ENCODE peak calls at places on chromosome 1, in five cellular contexts. U is K562, I is GM23248, F is right cardiac atrium, M is left ventricle myocardium inferior. G is an unnamed sample.

GRCh38 chr1:236288620-236288976 is 6.8 kb upstream of the ERO1B start:
- DNase-seq in F (no peak), U (no peak), I (no peak), M (no peak), G (no peak)

GRCh38 chr1:76269175-76269574 is 194.6 kb downstream of the ST6GALNAC3 start:
- DNase-seq in U (no peak), I (peak; percentile 79), F (no peak), M (no peak), G (peak; percentile 84)

GRCh38 chr1:153577624-153578051 is 12.0 kb upstream of the S100A2 start:
- DNase-seq in I (no peak), F (peak; percentile 90), U (no peak), M (no peak), G (no peak)

GRCh38 chr1:29546496-29546895 is 310.2 kb downstream of the PTPRU start:
- DNase-seq in U (no peak), I (no peak), F (no peak), M (no peak), G (no peak)

GRCh38 chr1:245809361-245809760 is 654.6 kb downstream of the KIF26B start:
- DNase-seq in U (no peak), F (no peak), M (no peak), I (no peak), G (no peak)

GRCh38 chr1:235073968-235074334 is 54.7 kb downstream of the TOMM20 start:
- DNase-seq in M (no peak), F (peak; percentile 31), I (no peak), U (no peak), G (no peak)

GRCh38 chr1:106366627-106367319 is 689.7 kb upstream of the PRMT6 start:
- DNase-seq in M (no peak), U (no peak), I (no peak), F (no peak), G (no peak)

GRCh38 chr1:16999863-17000262 is 11.9 kb downstream of the ATP13A2 start:
- DNase-seq in I (no peak), M (no peak), U (no peak), F (no peak), G (no peak)

GRCh38 chr1:60279798-60280197 is 206.2 kb upstream of the C1orf87 start:
- DNase-seq in I (peak; percentile 64), U (no peak), M (no peak), F (no peak), G (peak; percentile 41)

GRCh38 chr1:46815133-46815532 is 16.3 kb downstream of the CYP4B1 start:
- DNase-seq in F (no peak), I (no peak), U (no peak), M (no peak), G (no peak)

GRCh38 chr1:107740574-107740973 is 224.4 kb downstream of the VAV3 start:
- DNase-seq in M (no peak), U (no peak), I (no peak), F (no peak), G (no peak)

DNA sequence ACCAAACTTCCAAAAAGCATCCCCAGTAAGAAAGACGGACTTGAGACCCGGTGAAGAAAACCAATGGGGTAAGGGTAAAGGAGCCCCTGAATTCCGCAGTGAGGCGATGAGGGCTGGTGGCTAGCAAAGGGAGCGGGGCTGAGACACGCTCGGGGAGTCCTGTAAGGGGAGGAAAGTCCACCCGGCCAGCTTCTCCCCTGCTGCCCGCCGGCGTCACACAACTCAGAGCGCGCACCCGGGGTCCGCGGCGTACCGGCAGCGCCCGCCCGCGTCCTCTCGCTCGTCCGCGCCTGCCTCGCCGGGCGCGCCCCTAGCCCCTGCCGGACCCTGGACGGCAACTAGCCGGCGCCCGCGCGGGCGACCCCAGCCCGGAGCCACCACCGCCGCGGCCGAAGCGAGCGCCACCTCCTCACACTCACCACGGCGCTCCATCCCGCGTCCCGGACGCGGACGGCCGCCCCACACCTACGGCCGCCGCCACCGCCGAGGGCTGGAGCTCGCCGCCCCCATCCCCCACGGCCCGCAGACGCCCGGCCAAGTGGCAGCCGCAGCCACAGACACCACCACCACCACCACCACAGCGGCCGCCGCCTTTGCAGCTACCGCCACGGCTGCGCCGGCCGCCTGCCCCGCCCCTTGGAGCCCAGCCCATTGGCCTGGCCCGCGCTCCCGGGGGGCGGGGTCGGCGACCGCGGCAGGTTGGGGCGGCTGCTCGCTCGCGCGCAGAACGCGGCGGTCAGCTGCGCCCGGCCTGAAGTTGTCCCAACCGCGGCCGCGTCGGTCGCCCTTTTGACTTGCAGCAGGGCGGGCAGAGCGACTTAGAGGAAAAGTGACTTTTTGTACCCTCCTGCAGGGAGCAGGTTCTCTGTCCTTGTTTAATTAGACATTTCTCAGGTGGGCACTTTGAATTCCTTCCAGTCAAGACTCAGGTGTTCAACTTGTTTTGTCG is 10.0 kb upstream of the ARHGAP29 start:
- DNase-seq in M (peak; percentile 85), U (peak; percentile 86), F (peak; percentile 93), I (peak; percentile 79), G (peak; percentile 38)
- H3K4me3 ChIP-seq in M (peak overlapping the region; percentile 80), U (peak overlapping the region; percentile 44), F (peak overlapping the region; percentile 73), I (peak overlapping the region; percentile 93), G (peak overlapping the region; percentile 96)

GRCh38 chr1:39755965-39756659 is 15.0 kb downstream of the OXCT2 start:
- DNase-seq in U (no peak), M (no peak), I (no peak), F (no peak), G (no peak)

GRCh38 chr1:39752703-39753102 is 14.0 kb downstream of the PPIE start:
- DNase-seq in I (no peak), F (no peak), U (no peak), M (no peak), G (no peak)

GRCh38 chr1:39754026-39754569 is 15.4 kb downstream of the PPIE start:
- DNase-seq in M (no peak), I (peak; percentile 8), F (no peak), U (no peak), G (no peak)

GRCh38 chr1:39753132-39754025 is 14.7 kb downstream of the PPIE start:
- DNase-seq in I (no peak), F (no peak), U (no peak), M (no peak), G (no peak)

GRCh38 chr1:39754906-39755504 is 16.1 kb downstream of the OXCT2 start:
- DNase-seq in U (no peak), F (no peak), I (no peak), M (no peak), G (peak; percentile 10)
- H3K4me1 ChIP-seq in U (peaks cover 4% of the 10 kb centered on the region), F (no peaks in the 10 kb centered on the region), I (no peaks in the 10 kb centered on the region), M (peaks cover 10% of the 10 kb centered on the region), G (no peaks in the 10 kb centered on the region)

GRCh38 chr1:27727126-27727525 is 1.4 kb downstream of the FAM76A start:
- DNase-seq in F (no peak), I (peak; percentile 79), U (no peak), M (no peak), G (peak; percentile 18)

GRCh38 chr1:27719286-27720251 is 6.2 kb upstream of the FAM76A start:
- DNase-seq in F (no peak), M (no peak), I (peak; percentile 44), U (no peak), G (no peak)

GRCh38 chr1:27725374-27726172 is at the start of gene FAM76A:
- DNase-seq in M (peak; percentile 100), I (peak; percentile 100), F (peak; percentile 100), U (peak; percentile 100), G (peak; percentile 95)

GRCh38 chr1:27726173-27726793 is 522 bp downstream of the FAM76A start:
- DNase-seq in M (peak; percentile 53), I (peak; percentile 66), U (peak; percentile 81), F (peak; percentile 84), G (peak; percentile 12)

DNA sequence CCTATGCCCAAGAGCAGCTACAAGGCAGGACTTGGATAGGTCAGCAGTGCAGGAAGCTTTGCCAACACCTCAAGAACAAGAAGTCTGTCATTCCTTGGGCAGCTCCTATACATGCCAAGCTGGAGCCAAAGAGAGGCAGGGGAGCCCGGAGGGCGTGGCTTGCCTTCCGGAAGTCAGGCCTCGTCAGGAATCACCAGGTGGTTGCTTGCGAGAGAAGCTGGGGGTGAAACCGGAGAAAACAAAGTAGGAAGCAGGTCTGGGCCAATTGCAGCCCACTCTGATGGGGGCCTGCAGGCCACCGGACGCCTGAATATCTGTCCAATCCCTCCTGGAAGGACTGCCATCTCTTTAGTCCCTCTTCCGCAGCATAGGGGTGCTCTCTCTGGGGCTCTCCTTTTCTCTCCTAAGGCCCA is 794 bp upstream of the FAM76A start:
- DNase-seq in I (peak; percentile 42), M (peak; percentile 18), U (no peak), F (peak; percentile 71), G (no peak)
- H3K4me3 ChIP-seq in I (peak overlapping the region; percentile 72), M (peak overlapping the region; percentile 83), U (peak overlapping the region; percentile 16), F (peak overlapping the region; percentile 51), G (peak overlapping the region; percentile 50)

DNA sequence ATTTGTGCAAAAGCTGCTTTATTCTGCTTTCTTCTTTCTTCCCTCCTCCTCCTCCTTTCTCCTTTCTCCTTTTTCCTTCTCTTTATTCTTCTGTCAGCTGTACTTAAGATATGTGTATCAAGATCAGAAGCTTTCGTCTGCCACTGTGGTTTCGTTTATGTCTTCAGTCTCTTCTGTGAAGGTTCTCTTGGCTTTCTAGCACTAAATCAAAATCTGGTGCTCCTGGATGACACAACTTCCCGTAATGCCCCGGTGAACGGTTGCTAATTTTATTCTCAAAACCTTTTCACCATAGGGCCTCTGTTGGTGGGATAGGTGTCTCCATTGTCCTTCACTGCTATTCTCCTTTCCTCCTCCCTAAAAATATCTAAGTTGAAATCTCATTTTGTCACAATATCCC is 5.0 kb downstream of the ATF6 start:
- DNase-seq in U (no peak), M (no peak), I (no peak), F (no peak), G (no peak)
- H3K4me1 ChIP-seq in U (peaks cover 3% of the 10 kb centered on the region), M (peaks cover 83% of the 10 kb centered on the region), I (peaks cover 17% of the 10 kb centered on the region), F (peaks cover 2% of the 10 kb centered on the region), G (peaks cover 9% of the 10 kb centered on the region)

GRCh38 chr1:18955442-18956188 is 861 bp downstream of the IFFO2 start:
- DNase-seq in M (no peak), I (peak; percentile 67), U (peak; percentile 47), F (peak; percentile 83), G (no peak)

GRCh38 chr1:18957532-18958295 is 1.2 kb upstream of the IFFO2 start:
- DNase-seq in F (peak; percentile 42), U (no peak), M (no peak), I (no peak), G (no peak)

GRCh38 chr1:18956189-18957135 is at the start of gene IFFO2:
- DNase-seq in F (peak; percentile 99), I (peak; percentile 97), M (peak; percentile 98), U (peak; percentile 100), G (peak; percentile 69)

GRCh38 chr1:18955116-18955441 is 1.4 kb downstream of the IFFO2 start:
- DNase-seq in F (no peak), U (no peak), I (no peak), M (no peak), G (no peak)

DNA sequence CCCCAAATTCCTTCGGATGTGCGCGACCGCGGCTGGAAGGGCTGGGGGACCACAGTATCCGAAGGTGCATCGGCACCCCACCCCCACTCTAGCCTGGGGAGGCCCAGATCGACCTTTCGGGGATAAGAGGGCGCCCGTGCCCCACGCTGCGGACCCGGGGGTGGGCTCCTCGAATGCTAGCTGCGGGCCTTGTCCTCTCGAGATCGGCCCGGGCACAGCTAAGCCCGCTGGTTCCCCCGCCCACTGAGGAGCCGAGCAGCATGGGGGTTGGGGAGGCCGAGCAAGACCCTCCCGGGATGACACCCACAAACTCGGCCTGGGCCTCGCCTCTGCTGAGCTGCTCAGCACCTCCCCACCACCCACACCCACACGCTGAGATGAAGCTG is 653 bp upstream of the IFFO2 start:
- DNase-seq in U (no peak), F (no peak), M (no peak), I (peak; percentile 39), G (no peak)
- H3K4me3 ChIP-seq in U (peak overlapping the region; percentile 40), F (peak overlapping the region; percentile 86), M (peak overlapping the region; percentile 86), I (peak overlapping the region; percentile 87), G (peak overlapping the region; percentile 70)

G was measured in astrocyte.